ENCODE peak calls at places on chromosomes 4 and X, in seven cellular contexts. U, F, K, Q, C, M and H are unnamed samples.

GRCh38 chrX:120514236-120514635 is 45.1 kb upstream of the LAMP2 start:
- DNase-seq in M (peak; percentile 24), F (peak; percentile 25), Q (no peak), K (peak; percentile 42), U (no peak), C (peak; percentile 7), H (peak; percentile 38)

GRCh38 chr4:137961051-137961438 is 281.1 kb downstream of the SLC7A11 start:
- DNase-seq in C (peak; percentile 87), M (no peak), K (no peak), Q (no peak), F (no peak), U (no peak), H (peak; percentile 23)

GRCh38 chrX:51742586-51742985 is 656 bp upstream of the GSPT2 start:
- DNase-seq in M (peak; percentile 40), K (no peak), Q (no peak), U (no peak), F (no peak), C (no peak), H (no peak)

GRCh38 chr4:44704673-44705072 is 21.7 kb downstream of the GNPDA2 start:
- DNase-seq in K (no peak), U (no peak), F (no peak), C (no peak), Q (no peak), M (no peak), H (no peak)

GRCh38 chr4:42399393-42399792 is 2.1 kb downstream of the SHISA3 start:
- DNase-seq in Q (no peak), M (peak; percentile 43), C (no peak), K (peak; percentile 53), F (no peak), U (peak; percentile 58), H (no peak)

GRCh38 chr4:43690121-43690520 is 758.5 kb downstream of the KCTD8 start:
- DNase-seq in U (no peak), K (no peak), M (no peak), C (no peak), Q (no peak), F (peak; percentile 1), H (no peak)

GRCh38 chr4:8727131-8727530 is 134.6 kb downstream of the CPZ start:
- DNase-seq in C (no peak), F (no peak), Q (no peak), K (no peak), M (peak; percentile 13), U (no peak), H (no peak)

GRCh38 chr4:169485791-169486742 is 126.3 kb downstream of the NEK1 start:
- DNase-seq in M (no peak), U (peak; percentile 48), F (peak; percentile 71), C (peak; percentile 71), K (peak; percentile 65), Q (peak; percentile 61), H (peak; percentile 24)

GRCh38 chr4:15738877-15739276 is 36.0 kb downstream of the BST1 start:
- DNase-seq in U (no peak), K (no peak), Q (no peak), C (no peak), F (peak; percentile 21), M (no peak), H (no peak)

GRCh38 chrX:30741545-30741944 is 88.3 kb downstream of the GK start:
- DNase-seq in K (no peak), C (no peak), F (no peak), U (no peak), M (no peak), Q (peak; percentile 5), H (no peak)

GRCh38 chrX:46254623-46255022 is 290.6 kb downstream of the ZNF674 start:
- DNase-seq in M (no peak), K (no peak), F (no peak), C (no peak), Q (no peak), U (no peak), H (no peak)

DNA sequence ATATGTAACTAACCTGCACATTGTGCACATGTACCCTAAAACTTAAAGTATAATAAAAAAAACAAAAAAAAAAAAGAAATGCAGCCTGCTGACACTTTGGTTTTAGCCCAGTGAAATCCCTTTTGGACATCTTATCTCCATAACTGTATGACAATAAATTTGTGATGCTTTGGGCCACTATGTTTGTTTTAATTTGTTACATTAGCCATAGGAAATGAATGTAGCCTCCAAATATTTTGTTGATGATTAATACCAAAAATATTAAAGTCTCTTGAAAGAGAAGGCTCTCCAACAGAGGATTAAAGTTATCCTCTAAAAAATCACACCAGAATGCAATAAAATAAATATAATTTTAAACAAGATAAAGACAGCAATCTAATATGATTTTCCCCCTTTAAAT is 852.7 kb upstream of the SLIT2 start:
- DNase-seq in C (peak; percentile 2), U (no peak), M (no peak), Q (no peak), F (peak; percentile 68), K (no peak), H (no peak)
- H4K8ac ChIP-seq in C (no peak overlapping the region), U (no peak overlapping the region), M (no peak overlapping the region), Q (no peak overlapping the region), F (no peak overlapping the region), K (no peak overlapping the region), H (no peak overlapping the region)

GRCh38 chrX:149639568-149639967 is 8.0 kb upstream of the TMEM185A start:
- DNase-seq in M (no peak), K (no peak), C (no peak), F (no peak), Q (no peak), U (no peak), H (no peak)

GRCh38 chrX:149641432-149641831 is 9.8 kb upstream of the TMEM185A start:
- DNase-seq in Q (no peak), C (no peak), F (no peak), M (no peak), U (no peak), K (no peak), H (no peak)

GRCh38 chrX:149641832-149642231 is 10.2 kb upstream of the TMEM185A start:
- DNase-seq in C (no peak), M (no peak), U (no peak), K (no peak), F (no peak), Q (no peak), H (peak; percentile 7)

GRCh38 chrX:149647505-149647904 is 15.9 kb upstream of the TMEM185A start:
- DNase-seq in M (no peak), F (no peak), K (no peak), C (no peak), Q (no peak), U (no peak), H (no peak)

DNA sequence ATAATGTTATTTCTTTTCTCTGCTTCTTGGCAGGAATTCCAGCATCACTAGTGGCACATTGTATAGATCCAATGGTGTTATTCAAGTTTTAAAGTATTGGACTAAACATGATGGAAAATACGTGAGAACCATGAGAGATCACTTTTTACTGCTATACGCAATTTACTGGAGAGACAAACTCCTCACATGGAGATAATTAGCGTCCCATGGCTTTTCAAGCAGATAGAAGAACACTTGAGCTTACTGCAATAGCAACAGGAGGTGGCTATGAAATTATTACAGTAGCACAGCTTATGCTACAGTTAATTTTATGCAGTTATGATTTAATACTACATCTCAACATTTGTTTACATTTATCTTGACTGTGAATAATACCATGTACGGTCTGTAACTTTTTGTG is 11.9 kb upstream of the TMEM185A start:
- DNase-seq in M (no peak), K (no peak), Q (no peak), U (no peak), F (no peak), C (no peak), H (no peak)
- H4K8ac ChIP-seq in M (no peak overlapping the region), K (no peak overlapping the region), Q (no peak overlapping the region), U (no peak overlapping the region), F (no peak overlapping the region), C (no peak overlapping the region), H (no peak overlapping the region)

GRCh38 chr4:52890401-52890791 is 28.3 kb downstream of the RASL11B start:
- DNase-seq in M (no peak), U (no peak), K (no peak), C (no peak), F (no peak), Q (no peak), H (no peak)

GRCh38 chr4:52889778-52890400 is 27.8 kb downstream of the RASL11B start:
- DNase-seq in F (no peak), K (no peak), M (no peak), Q (no peak), U (no peak), C (no peak), H (no peak)

GRCh38 chr4:52892880-52893279 is 30.8 kb downstream of the RASL11B start:
- DNase-seq in Q (no peak), M (no peak), F (peak; percentile 82), C (peak; percentile 19), K (no peak), U (no peak), H (no peak)

GRCh38 chr4:52891743-52892142 is 29.6 kb downstream of the RASL11B start:
- DNase-seq in C (peak; percentile 18), U (no peak), M (no peak), F (no peak), Q (no peak), K (no peak), H (no peak)

GRCh38 chr4:52889354-52889753 is 27.2 kb downstream of the RASL11B start:
- DNase-seq in Q (no peak), K (no peak), M (no peak), F (no peak), C (no peak), U (no peak), H (no peak)
- H4K8ac ChIP-seq in Q (no peak overlapping the region), K (no peak overlapping the region), M (no peak overlapping the region), F (no peak overlapping the region), C (no peak overlapping the region), U (no peak overlapping the region), H (no peak overlapping the region)

GRCh38 chrX:3268804-3269203 is 77.6 kb downstream of the MXRA5 start:
- DNase-seq in F (peak; percentile 71), K (no peak), M (no peak), Q (no peak), C (peak; percentile 45), U (no peak), H (no peak)
- H4K8ac ChIP-seq in F (peak overlapping the region; percentile 46), K (no peak overlapping the region), M (no peak overlapping the region), Q (no peak overlapping the region), C (no peak overlapping the region), U (no peak overlapping the region), H (no peak overlapping the region)

DNA sequence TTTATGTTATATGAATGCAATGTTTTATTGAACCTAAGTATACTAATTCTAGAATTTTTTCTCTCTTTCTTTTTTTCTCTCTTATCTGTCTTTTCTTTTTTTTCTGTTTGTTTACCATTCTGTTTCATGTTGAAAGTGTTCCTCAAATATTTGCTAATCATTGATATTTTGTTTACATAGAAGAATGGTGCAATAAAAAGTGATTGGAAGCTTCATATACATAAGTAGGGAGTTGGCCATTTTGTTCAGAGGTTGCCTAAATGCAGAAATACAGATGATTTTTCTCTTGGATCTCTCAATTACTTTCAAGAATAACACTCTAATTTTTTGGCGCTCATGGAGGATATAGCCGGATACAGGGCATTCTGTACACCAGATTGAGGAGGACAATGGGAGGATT is 5.7 kb upstream of the SERTM2 start:
- DNase-seq in F (no peak), U (no peak), C (no peak), K (no peak), Q (no peak), M (no peak), H (no peak)
- H4K8ac ChIP-seq in F (no peak overlapping the region), U (no peak overlapping the region), C (no peak overlapping the region), K (no peak overlapping the region), Q (no peak overlapping the region), M (no peak overlapping the region), H (no peak overlapping the region)